ENCODE peak calls at places on chromosomes 5 and 9, in four cellular contexts. R is adipocyte; K is MG63; M is effector memory CD4-positive, alpha-beta T cell. Q is an unnamed sample. For H3K36me3, the result is how much of the 10 kb centered on the place peaks cover.

GRCh38 chr5:74953961-74954720 is 88.0 kb upstream of the FAM169A start:
- DNase-seq in K (peak), R (peak), M (no peak), Q (no peak)

GRCh38 chr5:137733011-137733410 is 2.9 kb downstream of the KLHL3 start:
- DNase-seq in K (no peak), M (no peak), R (no peak), Q (no peak)

GRCh38 chr5:141681695-141682641 is at the start of gene ARAP3:
- DNase-seq in M (peak), R (peak), K (peak), Q (peak)

GRCh38 chr5:124519396-124519795 is 227.0 kb downstream of the ZNF608 start:
- DNase-seq in R (peak), K (peak), M (no peak), Q (no peak)

GRCh38 chr5:56279291-56279690 is 46.2 kb upstream of the ANKRD55 start:
- DNase-seq in R (no peak), K (no peak), M (no peak), Q (no peak)

GRCh38 chr5:107982703-107983425 is 312.1 kb upstream of the EFNA5 start:
- DNase-seq in R (no peak), K (no peak), M (no peak), Q (no peak)

GRCh38 chr5:147821791-147822190 is 9.7 kb downstream of the SPINK1 start:
- DNase-seq in M (no peak), R (no peak), K (no peak), Q (no peak)

GRCh38 chr5:54159153-54159836 is 151.1 kb downstream of the ARL15 start:
- DNase-seq in K (no peak), M (no peak), R (peak), Q (peak)

GRCh38 chr5:137636076-137636475 is 99.8 kb downstream of the KLHL3 start:
- DNase-seq in R (no peak), K (no peak), M (no peak), Q (no peak)

GRCh38 chr5:93006915-93007314 is 574.1 kb downstream of the NR2F1-AS1 start:
- DNase-seq in K (no peak), R (no peak), M (no peak), Q (no peak)

GRCh38 chr5:134659456-134659855 is 10.9 kb downstream of the SEC24A start:
- DNase-seq in R (no peak), M (no peak), K (no peak), Q (no peak)

GRCh38 chr9:75200892-75201470 is 112.7 kb downstream of the OSTF1 start:
- DNase-seq in K (no peak), R (peak), M (no peak), Q (peak)

DNA sequence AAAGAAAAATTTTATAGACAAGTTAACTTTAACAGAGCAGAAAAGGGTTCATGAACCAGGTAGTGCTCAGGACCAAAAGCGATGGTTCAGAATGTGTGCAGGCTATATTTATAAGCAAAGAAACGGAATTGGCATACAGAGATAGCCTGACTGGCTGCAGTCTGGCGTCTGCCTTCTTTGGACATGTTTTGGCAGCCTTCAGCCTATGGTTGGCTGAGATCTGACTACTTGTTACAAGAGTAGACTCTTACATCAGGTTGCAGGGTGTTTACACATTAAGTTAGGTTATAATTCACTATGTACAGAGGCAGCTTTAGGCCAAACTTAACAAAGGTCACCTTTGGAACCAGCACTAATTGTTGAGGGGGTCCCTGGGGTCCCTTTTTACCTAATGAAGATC is 7.0 kb downstream of the NOP16 start:
- DNase-seq in M (no peak), R (no peak), K (no peak), Q (no peak)
- H3K36me3 ChIP-seq in M (under half), R (under half), K (half or more), Q (under half)

DNA sequence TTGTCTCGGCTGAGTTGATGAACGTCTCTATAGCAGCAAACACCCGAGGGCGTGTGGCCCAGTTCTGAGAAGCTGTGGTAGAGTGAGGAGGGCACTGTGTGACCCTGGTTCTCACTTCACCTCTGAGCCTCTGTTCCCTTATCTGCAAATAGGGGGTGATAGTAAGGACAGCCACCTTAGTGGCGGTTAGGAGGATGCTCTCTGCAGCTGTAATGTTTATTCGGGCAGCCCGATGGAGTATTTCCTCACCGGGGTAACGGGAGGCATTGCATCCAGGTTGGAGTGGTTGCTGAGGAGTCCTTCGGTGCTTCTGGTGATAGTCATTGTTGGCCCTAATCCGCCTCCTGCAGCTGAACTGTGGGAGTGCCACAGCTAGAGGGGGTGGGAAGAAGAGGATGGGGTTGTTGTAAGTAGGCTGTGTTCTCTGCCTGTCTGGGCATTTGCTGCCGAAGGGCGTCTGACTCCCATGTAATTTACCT is 13.9 kb downstream of the PRRC2B start:
- DNase-seq in K (peak), M (no peak), R (peak), Q (peak)
- H3K4me3 ChIP-seq in K (no peak), M (peak), R (peak), Q (no peak)

GRCh38 chr9:12720551-12720950 is 27.4 kb downstream of the TYRP1 start:
- DNase-seq in R (no peak), M (no peak), K (no peak), Q (no peak)

GRCh38 chr9:12726795-12727194 is 33.6 kb downstream of the TYRP1 start:
- DNase-seq in K (no peak), M (no peak), R (no peak), Q (no peak)

GRCh38 chr9:12722131-12722530 is 28.9 kb downstream of the TYRP1 start:
- DNase-seq in M (no peak), K (no peak), R (no peak), Q (no peak)

GRCh38 chr9:12719431-12719830 is 26.2 kb downstream of the TYRP1 start:
- DNase-seq in K (no peak), M (no peak), R (peak), Q (no peak)

DNA sequence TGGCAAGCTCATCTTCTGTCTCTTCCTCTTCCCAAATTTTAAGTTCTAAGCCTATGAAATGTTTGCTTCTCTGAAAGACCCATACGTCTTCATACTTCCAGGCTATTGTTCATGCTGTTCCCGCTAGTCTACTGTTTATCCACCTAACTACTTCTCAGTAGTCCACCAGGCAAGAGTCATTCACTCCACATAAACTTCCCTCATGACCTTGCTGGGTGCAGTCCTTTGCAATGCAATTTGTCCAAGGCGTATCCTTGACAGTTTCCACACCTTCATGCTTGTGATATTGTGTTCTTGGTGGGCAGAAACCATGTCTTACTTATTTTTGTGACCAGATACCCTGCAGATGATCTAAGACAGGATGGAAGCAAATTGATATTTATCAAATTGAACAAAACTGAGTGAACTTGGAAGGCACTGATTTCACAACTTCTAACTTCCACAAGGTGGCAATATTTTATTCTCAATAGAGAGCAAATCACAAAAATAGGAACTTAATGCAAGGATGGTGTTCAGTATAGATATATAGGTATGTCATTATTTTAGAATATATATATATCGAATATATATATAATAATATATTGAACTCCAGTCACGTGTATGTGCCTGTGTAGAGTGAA is 30.3 kb downstream of the TYRP1 start:
- DNase-seq in R (peak), K (no peak), M (no peak), Q (no peak)
- H3K36me3 ChIP-seq in R (under half), K (under half), M (under half), Q (under half)

GRCh38 chr9:113988385-113988784 is 89.7 kb downstream of the AMBP start:
- DNase-seq in K (no peak), R (no peak), M (no peak), Q (no peak)

GRCh38 chr9:113989781-113990569 is 88.1 kb downstream of the AMBP start:
- DNase-seq in M (no peak), R (no peak), K (no peak), Q (peak)

GRCh38 chr9:113990570-113990907 is 87.6 kb downstream of the AMBP start:
- DNase-seq in M (no peak), R (no peak), K (no peak), Q (peak)

GRCh38 chr9:113987526-113987925 is 90.6 kb downstream of the AMBP start:
- DNase-seq in M (no peak), R (no peak), K (no peak), Q (no peak)

DNA sequence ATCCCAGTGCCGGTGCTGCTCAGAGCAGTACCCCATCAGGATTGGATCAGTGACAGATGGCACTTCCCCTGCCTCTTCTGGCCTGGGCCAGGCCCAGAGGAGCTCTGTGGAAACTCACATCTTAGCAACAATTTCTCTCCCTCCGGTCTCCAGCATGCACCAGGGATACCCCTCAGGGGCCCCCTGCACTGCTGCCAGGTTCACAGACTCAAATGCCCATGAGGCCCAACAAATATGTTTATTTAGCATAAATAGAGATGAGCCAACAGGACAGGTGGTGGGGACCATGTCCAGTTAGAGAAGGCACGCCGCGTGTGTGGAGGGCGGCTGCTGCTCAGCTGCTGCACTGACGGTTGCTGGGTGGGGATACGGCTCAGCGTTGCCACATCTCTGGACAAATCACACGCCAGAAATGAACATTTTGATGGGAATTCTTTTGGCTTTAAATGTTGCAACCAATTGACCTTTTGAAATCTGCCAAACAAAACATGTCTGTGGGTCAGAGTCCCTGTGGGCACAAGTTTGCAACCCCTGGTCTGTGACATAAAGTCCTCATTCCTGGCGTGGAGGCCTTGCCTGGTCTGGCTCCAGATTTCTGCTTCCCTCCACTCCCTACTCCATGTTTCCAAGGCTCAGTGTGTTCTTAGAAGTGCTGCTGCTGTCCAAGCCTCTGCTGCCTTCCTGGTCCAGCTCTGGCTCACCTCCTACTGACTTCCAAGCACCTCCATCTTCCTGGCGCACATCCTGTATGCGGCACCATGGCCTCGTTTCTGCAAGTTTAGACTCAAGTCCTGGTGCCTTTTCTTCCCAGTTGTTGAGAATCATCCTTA is 88.9 kb downstream of the AMBP start:
- DNase-seq in K (no peak), M (no peak), R (peak), Q (peak)
- H3K4me3 ChIP-seq in K (no peak), M (no peak), R (no peak), Q (no peak)

DNA sequence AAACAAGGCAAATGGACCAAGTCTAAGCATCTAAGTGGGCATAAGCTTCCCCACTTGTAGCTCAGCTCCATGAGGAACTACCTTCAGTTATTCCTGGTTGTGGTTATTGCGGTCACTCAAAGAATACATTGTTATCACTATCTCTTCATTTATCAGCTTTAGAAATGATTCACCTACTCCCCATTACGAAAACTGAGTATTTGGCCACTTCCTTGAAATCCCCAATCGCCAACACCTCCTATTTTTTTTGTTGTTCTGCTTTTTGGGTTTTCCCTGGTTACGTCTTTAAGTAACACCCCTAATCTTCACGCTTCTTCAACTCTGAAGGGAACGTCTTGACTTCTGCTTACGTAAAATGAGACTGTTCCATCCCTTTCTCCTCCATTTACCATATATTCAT is 20.7 kb downstream of the MAPK9 start:
- DNase-seq in M (no peak), R (no peak), K (no peak), Q (no peak)
- H3K36me3 ChIP-seq in M (under half), R (half or more), K (half or more), Q (under half)

Q was measured in H7.